ENCODE peak calls at places on chromosomes 2 and 18, in ten cellular contexts. U, M, B, L, T, Z, N, R, C and F are unnamed samples.

GRCh38 chr2:62309465-62310091 is 113.7 kb downstream of the B3GNT2 start:
- DNase-seq in U (no peak), M (no peak), B (no peak), L (no peak), T (no peak), Z (no peak), N (no peak), R (no peak), C (no peak), F (no peak)

GRCh38 chr2:70771446-70771845 is 3.4 kb upstream of the ADD2 start:
- DNase-seq in U (no peak), M (no peak), B (no peak), L (no peak), T (no peak), Z (no peak), N (no peak), R (no peak), C (no peak), F (no peak)

GRCh38 chr2:209451209-209451822 is 27.5 kb downstream of the MAP2 start:
- DNase-seq in U (no peak), M (no peak), B (no peak), L (no peak), T (no peak), Z (no peak), N (no peak), R (no peak), C (no peak), F (no peak)

GRCh38 chr2:241391892-241392665 is 36.0 kb downstream of the FARP2 start:
- DNase-seq in U (peak), M (no peak), B (peak), L (peak), T (peak), Z (no peak), N (no peak), R (peak), C (no peak), F (no peak)

GRCh38 chr2:109379507-109379906 is 234.3 kb downstream of the SEPTIN10 start:
- DNase-seq in U (peak), M (no peak), B (peak), L (no peak), T (no peak), Z (no peak), N (no peak), R (no peak), C (no peak), F (no peak)

GRCh38 chr2:60553496-60553991 is at the start of gene BCL11A:
- DNase-seq in U (peak), M (no peak), B (no peak), L (peak), T (peak), Z (no peak), N (no peak), R (peak), C (peak), F (peak)

GRCh38 chr2:239184968-239185903 is 215.6 kb downstream of the HDAC4 start:
- DNase-seq in U (no peak), M (no peak), B (no peak), L (no peak), T (no peak), Z (no peak), N (no peak), R (no peak), C (no peak), F (no peak)

GRCh38 chr18:13625355-13625754 is 101.0 kb downstream of the FAM210A start:
- DNase-seq in U (no peak), M (no peak), B (no peak), L (no peak), T (no peak), Z (no peak), N (no peak), R (no peak), C (no peak), F (no peak)

GRCh38 chr2:2569306-2569705 is 238.2 kb upstream of the MYT1L start:
- DNase-seq in U (no peak), M (no peak), B (no peak), L (no peak), T (no peak), Z (no peak), N (no peak), R (no peak), C (no peak), F (no peak)

GRCh38 chr2:44802409-44803099 is 138.9 kb upstream of the SIX3 start:
- DNase-seq in U (peak), M (no peak), B (no peak), L (peak), T (no peak), Z (no peak), N (no peak), R (no peak), C (no peak), F (no peak)